ENCODE peak calls at places on chromosomes 4 and X, in five cellular contexts. C is A549, E is IMR-90, O is K562, Q is H1. B is an unnamed sample.

GRCh38 chrX:150984164-150984824 is 1.2 kb downstream of the HMGB3 start:
- DNase-seq in C (no peak), E (no peak), O (peak), Q (no peak), B (no peak)

GRCh38 chr4:152094851-152095700 is 334.3 kb upstream of the GATB start:
- DNase-seq in C (no peak), E (peak), O (no peak), Q (no peak), B (no peak)

GRCh38 chr4:149719357-149719756 is 96.3 kb downstream of the IQCM start:
- DNase-seq in C (no peak), E (peak), O (no peak), Q (no peak), B (no peak)

GRCh38 chrX:46485897-46486296 is 59.3 kb downstream of the ZNF674 start:
- DNase-seq in C (no peak), E (no peak), O (no peak), Q (no peak), B (peak)

GRCh38 chr4:154366956-154367355 is 124.6 kb downstream of the DCHS2 start:
- DNase-seq in C (no peak), E (no peak), O (no peak), Q (no peak), B (no peak)

GRCh38 chr4:73662709-73663546 is 42.7 kb upstream of the RASSF6 start:
- DNase-seq in C (peak), E (peak), O (peak), Q (no peak), B (no peak)

GRCh38 chr4:72567821-72568620 is 1.0 kb downstream of the ADAMTS3 start:
- DNase-seq in C (peak), E (peak), O (peak), Q (peak), B (peak)

GRCh38 chrX:1443496-1444075 is 9.1 kb downstream of the ASMTL start:
- DNase-seq in C (no peak), E (no peak), O (no peak), Q (no peak), B (no peak)

GRCh38 chrX:141468940-141469339 is 115.6 kb downstream of the SPANXA1 start:
- DNase-seq in C (no peak), E (peak), O (no peak), Q (no peak), B (no peak)

GRCh38 chr4:54657194-54657555 is 582 bp upstream of the KIT start:
- DNase-seq in C (no peak), E (no peak), O (no peak), Q (no peak), B (no peak)

GRCh38 chr4:181757921-181758320 is 485.3 kb upstream of the TENM3 start:
- DNase-seq in C (no peak), E (no peak), O (no peak), Q (no peak), B (no peak)
- TF ChIP-seq MAFK in C (no peak), E (no peak), O (no peak), Q (no peak), B (no peak)

GRCh38 chrX:40177942-40178715 is 80.4 kb upstream of the BCOR start:
- DNase-seq in C (no peak), E (no peak), O (no peak), Q (no peak), B (no peak)
- TF ChIP-seq MAFK in C (no peak), E (no peak), O (no peak), Q (no peak), B (no peak)

DNA sequence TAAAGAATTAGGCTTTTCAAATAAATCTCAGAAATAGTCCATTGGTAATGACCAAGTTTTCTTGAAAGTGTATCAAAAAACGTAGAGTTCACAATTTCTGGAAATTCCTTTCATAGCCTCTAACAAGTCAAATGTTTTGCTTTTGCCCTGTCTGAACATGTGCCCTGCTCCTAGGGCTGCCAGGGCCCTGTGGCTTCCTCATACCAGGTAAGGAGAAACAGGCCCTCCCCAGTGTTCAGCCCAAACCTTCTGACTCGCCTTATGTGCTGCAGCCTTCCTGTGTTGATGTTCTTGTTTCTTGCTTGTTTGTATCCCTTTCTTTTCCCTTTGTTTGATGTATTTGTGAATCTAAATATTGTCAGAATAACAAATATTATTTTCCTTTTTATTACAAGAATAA is 146.1 kb upstream of the PACRGL start:
- DNase-seq in C (no peak), E (no peak), O (no peak), Q (no peak), B (no peak)
- TF ChIP-seq MAFK in C (no peak), E (no peak), O (no peak), Q (no peak), B (no peak)

GRCh38 chrX:20056704-20057103 is 60.0 kb downstream of the MAP7D2 start:
- DNase-seq in C (no peak), E (peak), O (no peak), Q (no peak), B (no peak)
- TF ChIP-seq MAFK in C (no peak), E (no peak), O (no peak), Q (no peak), B (no peak)

DNA sequence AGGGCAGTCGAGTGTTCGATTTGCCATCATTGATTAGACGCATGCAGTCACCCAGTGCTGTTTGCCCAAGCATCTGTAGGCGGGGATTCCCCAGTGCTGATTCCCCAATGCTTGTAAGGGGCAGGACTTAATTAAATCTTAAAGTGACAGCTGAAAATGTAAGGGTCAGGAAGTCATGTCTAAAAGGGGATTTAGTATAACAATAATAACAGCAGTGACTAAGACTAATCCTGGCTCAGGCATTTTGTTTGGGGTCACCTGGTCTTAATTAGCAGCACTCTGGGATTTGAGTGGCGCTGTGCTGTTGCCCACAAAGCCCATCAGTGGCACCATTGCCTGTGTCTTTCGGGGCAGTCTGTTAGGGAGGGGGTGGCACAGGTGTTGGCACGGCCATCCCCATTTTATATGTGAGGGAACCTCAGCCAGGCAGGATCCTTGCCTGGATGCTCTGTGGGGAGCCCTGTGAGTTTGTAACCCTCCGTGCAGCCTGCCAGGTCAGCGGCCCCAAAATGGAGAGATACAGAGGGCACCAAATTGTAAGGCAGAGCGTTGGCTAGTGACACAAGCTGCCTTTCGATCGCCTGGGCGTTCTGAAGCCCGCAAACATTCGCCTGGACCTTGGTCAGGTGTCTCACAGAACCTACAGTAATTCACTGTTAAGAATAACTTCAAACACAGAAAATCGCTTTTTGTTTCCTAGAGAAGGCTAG is 146.7 kb downstream of the TBL1X start:
- DNase-seq in C (no peak), E (no peak), O (no peak), Q (no peak), B (peak)
- TF ChIP-seq MAFK in C (no peak), E (no peak), O (no peak), Q (no peak), B (no peak)

GRCh38 chrX:71814123-71814912 is 51.2 kb downstream of the CXorf49B start:
- DNase-seq in C (no peak), E (no peak), O (no peak), Q (no peak), B (no peak)
- TF ChIP-seq MAFK in C (no peak), E (no peak), O (no peak), Q (no peak), B (no peak)